ENCODE peak calls at places on chromosomes 13 and 19, in four cellular contexts. F is hippocampal formation, O is naive B cell, W is H7. D is an unnamed sample.

GRCh38 chr13:51976890-51977289 is 34.4 kb downstream of the ATP7B start:
- DNase-seq in F (no peak), O (no peak), W (no peak), D (no peak)

GRCh38 chr13:105847532-105848295 is 687.7 kb downstream of the EFNB2 start:
- DNase-seq in F (no peak), O (no peak), W (no peak), D (no peak)

GRCh38 chr19:15337202-15337601 is 4.9 kb upstream of the BRD4 start:
- DNase-seq in F (no peak), O (no peak), W (no peak), D (no peak)

GRCh38 chr13:104204177-104204576 is 1138.0 kb upstream of the SLC10A2 start:
- DNase-seq in F (no peak), O (no peak), W (no peak), D (no peak)

GRCh38 chr13:99265823-99266426 is 7.7 kb upstream of the GPR18 start:
- DNase-seq in F (peak), O (no peak), W (peak), D (peak)

GRCh38 chr19:29478578-29479565 is 46.9 kb upstream of the VSTM2B start:
- DNase-seq in F (peak), O (no peak), W (peak), D (no peak)

GRCh38 chr19:2462635-2463421 is 6.1 kb upstream of the LMNB2 start:
- DNase-seq in F (peak), O (no peak), W (peak), D (peak)

GRCh38 chr13:48220592-48221300 is 12.3 kb upstream of the ITM2B start:
- DNase-seq in F (no peak), O (no peak), W (no peak), D (no peak)

GRCh38 chr19:38642176-38642575 is 5.3 kb upstream of the ACTN4 start:
- DNase-seq in F (no peak), O (no peak), W (peak), D (no peak)

GRCh38 chr19:17479325-17479791 is 9.0 kb downstream of the SLC27A1 start:
- DNase-seq in F (no peak), O (no peak), W (peak), D (peak)

GRCh38 chr19:12260236-12260635 is 34.4 kb downstream of the ZNF44 start:
- DNase-seq in F (no peak), O (no peak), W (no peak), D (no peak)

GRCh38 chr19:47433121-47433520 is 13.8 kb upstream of the MEIS3 start:
- DNase-seq in F (no peak), O (no peak), W (no peak), D (no peak)

GRCh38 chr13:110396913-110397379 is 89.9 kb downstream of the COL4A2 start:
- DNase-seq in F (no peak), O (no peak), W (no peak), D (peak)

GRCh38 chr13:36891752-36892151 is 28.3 kb downstream of the SMAD9 start:
- DNase-seq in F (no peak), O (no peak), W (no peak), D (no peak)

GRCh38 chr19:13275016-13275722 is 125.0 kb downstream of the IER2 start:
- DNase-seq in F (no peak), O (no peak), W (no peak), D (no peak)

GRCh38 chr13:113818700-113819295 is 45.1 kb downstream of the GAS6 start:
- DNase-seq in F (no peak), O (no peak), W (no peak), D (no peak)

D was measured in H54.